ENCODE peak calls at places on chromosomes 4 and X, in seven cellular contexts. K is GDM1, N is AG08396, G is ELR, U is heart right ventricle, E is Ammon's horn, J is NCI-H2171 treated with DMSO at 0.1 percent for 48 hours. C is an unnamed sample.

GRCh38 chrX:118702741-118703140 is 24.7 kb upstream of the IL13RA1 start:
- DNase-seq in E (no peak), U (no peak), N (no peak), G (peak; percentile 43), K (no peak), J (no peak), C (no peak)

GRCh38 chr4:74117024-74117534 is 18.1 kb upstream of the CXCL2 start:
- DNase-seq in E (peak; percentile 84), N (peak; percentile 78), K (no peak), J (no peak), G (peak; percentile 90), U (no peak), C (no peak)

GRCh38 chr4:79209822-79210635 is 115.8 kb downstream of the NAA11 start:
- DNase-seq in G (peak; percentile 3), E (no peak), J (peak; percentile 84), N (no peak), U (no peak), K (peak; percentile 54), C (no peak)

GRCh38 chrX:129525162-129525561 is 1.9 kb upstream of the SMARCA1 start:
- DNase-seq in E (no peak), N (no peak), K (no peak), J (no peak), G (peak; percentile 4), U (no peak), C (no peak)

GRCh38 chrX:112545051-112545450 is 134.7 kb downstream of the LHFPL1 start:
- DNase-seq in J (no peak), G (no peak), E (no peak), K (no peak), U (no peak), N (no peak), C (no peak)

GRCh38 chrX:69988955-69989394 is 60.8 kb downstream of the AWAT2 start:
- DNase-seq in G (no peak), U (peak; percentile 28), J (no peak), E (no peak), N (no peak), K (no peak), C (no peak)

GRCh38 chr4:55445921-55446577 is 50.3 kb downstream of the TMEM165 start:
- DNase-seq in K (no peak), G (peak; percentile 89), N (peak; percentile 29), E (no peak), U (no peak), J (no peak), C (no peak)

GRCh38 chrX:39866229-39866628 is 231.5 kb downstream of the BCOR start:
- DNase-seq in G (no peak), U (no peak), J (no peak), K (no peak), E (no peak), N (no peak), C (no peak)

GRCh38 chrX:12309040-12309732 is 170.9 kb downstream of the FRMPD4 start:
- DNase-seq in G (no peak), E (no peak), K (no peak), U (no peak), J (no peak), N (no peak), C (no peak)

GRCh38 chr4:118348886-118349285 is 3.9 kb downstream of the PRSS12 start:
- DNase-seq in E (no peak), J (peak; percentile 13), G (no peak), U (no peak), N (no peak), K (no peak), C (no peak)

GRCh38 chr4:151987606-151988005 is 226.8 kb upstream of the GATB start:
- DNase-seq in J (no peak), G (no peak), K (no peak), E (no peak), N (no peak), U (no peak), C (no peak)

GRCh38 chr4:8238061-8238511 is 31.5 kb upstream of the HTRA3 start:
- DNase-seq in K (no peak), N (no peak), E (no peak), G (no peak), J (peak; percentile 46), U (no peak), C (no peak)

GRCh38 chr4:176359590-176359989 is 39.8 kb downstream of the SPCS3 start:
- DNase-seq in E (no peak), J (no peak), K (no peak), G (peak; percentile 49), U (no peak), N (peak; percentile 59), C (no peak)

GRCh38 chr4:2337131-2337723 is 75.3 kb upstream of the MXD4 start:
- DNase-seq in K (no peak), G (no peak), J (no peak), U (no peak), E (no peak), N (no peak), C (no peak)

GRCh38 chrX:121851033-121851432 is 803.6 kb downstream of the GLUD2 start:
- DNase-seq in G (peak; percentile 0), J (no peak), U (no peak), K (no peak), E (no peak), N (no peak), C (no peak)

GRCh38 chrX:118807151-118808017 is 16.2 kb upstream of the ZCCHC12 start:
- DNase-seq in K (peak; percentile 22), J (peak; percentile 0), N (peak; percentile 47), G (peak; percentile 55), U (no peak), E (peak; percentile 67), C (peak; percentile 18)

GRCh38 chr4:47271296-47271695 is 192.2 kb downstream of the COMMD8 start:
- DNase-seq in G (no peak), U (no peak), K (no peak), N (no peak), E (peak; percentile 28), J (peak; percentile 50), C (peak; percentile 76)

GRCh38 chr4:7120341-7120740 is 52.5 kb upstream of the GRPEL1 start:
- DNase-seq in E (no peak), N (peak; percentile 54), G (peak; percentile 15), U (no peak), K (no peak), J (no peak), C (no peak)

GRCh38 chr4:78024692-78025091 is 32.4 kb upstream of the FRAS1 start:
- DNase-seq in K (no peak), E (no peak), J (no peak), U (no peak), N (no peak), G (no peak), C (no peak)

GRCh38 chr4:105147226-105148151 is 813 bp downstream of the TET2 start:
- DNase-seq in E (peak; percentile 68), U (no peak), K (peak; percentile 23), N (peak; percentile 18), J (peak; percentile 57), G (peak; percentile 49), C (peak; percentile 16)

GRCh38 chr4:2364654-2365053 is 53.8 kb downstream of the ZFYVE28 start:
- DNase-seq in K (no peak), U (peak; percentile 43), G (peak; percentile 33), J (no peak), N (peak; percentile 92), E (no peak), C (no peak)

GRCh38 chrX:47483310-47484268 is 567 bp upstream of the ZNF41 start:
- DNase-seq in K (no peak), G (peak; percentile 58), U (peak; percentile 31), N (no peak), J (no peak), E (peak; percentile 6), C (peak; percentile 7)

GRCh38 chrX:9466711-9467110 is 1.9 kb downstream of the TBL1X start:
- DNase-seq in U (no peak), J (no peak), G (no peak), E (no peak), K (no peak), N (no peak), C (no peak)

GRCh38 chr4:151717271-151717670 is 43.5 kb downstream of the GATB start:
- DNase-seq in G (no peak), N (no peak), U (no peak), K (no peak), E (peak; percentile 91), J (no peak), C (no peak)

GRCh38 chr4:41256740-41257256 is at the start of gene UCHL1:
- DNase-seq in G (peak; percentile 87), K (no peak), E (peak; percentile 88), N (peak; percentile 73), U (peak; percentile 26), J (peak; percentile 85), C (peak; percentile 81)

GRCh38 chrX:39883664-39884063 is 214.1 kb downstream of the BCOR start:
- DNase-seq in G (no peak), J (no peak), N (no peak), E (no peak), U (no peak), K (no peak), C (no peak)

GRCh38 chr4:128427832-128428366 is 140.3 kb upstream of the PGRMC2 start:
- DNase-seq in K (no peak), N (peak; percentile 71), E (no peak), J (peak; percentile 38), U (no peak), G (peak; percentile 85), C (no peak)

GRCh38 chrX:132505116-132505515 is 16.3 kb upstream of the MBNL3 start:
- DNase-seq in K (no peak), E (no peak), U (no peak), N (no peak), G (no peak), J (no peak), C (no peak)